ENCODE peak calls at places on chromosome 16, in five cellular contexts. H is neural crest cell, L is upper lobe of right lung, E is choroid plexus epithelial cell, N is PC-9. C is an unnamed sample.

GRCh38 chr16:48574148-48574547 is 35.8 kb downstream of the N4BP1 start:
- DNase-seq in H (no peak), L (no peak), E (peak), N (no peak), C (no peak)

GRCh38 chr16:51151951-51152663 is 1.0 kb upstream of the SALL1 start:
- DNase-seq in H (peak), L (no peak), E (peak), N (no peak), C (no peak)

GRCh38 chr16:10120953-10121352 is 61.3 kb downstream of the GRIN2A start:
- DNase-seq in H (no peak), L (no peak), E (no peak), N (no peak), C (no peak)

GRCh38 chr16:28587386-28587785 is 9.5 kb downstream of the SULT1A2 start:
- DNase-seq in H (no peak), L (no peak), E (no peak), N (peak), C (peak)

GRCh38 chr16:80100846-80101451 is 439.8 kb upstream of the DYNLRB2 start:
- DNase-seq in H (no peak), L (no peak), E (no peak), N (no peak), C (peak)

GRCh38 chr16:1932050-1933028 is 10.7 kb downstream of the MSRB1 start:
- DNase-seq in H (no peak), L (no peak), E (peak), N (peak), C (peak)

GRCh38 chr16:75204410-75204758 is 2.6 kb downstream of the CTRB2 start:
- DNase-seq in H (no peak), L (no peak), E (no peak), N (no peak), C (no peak)

GRCh38 chr16:29843942-29844341 is 19.1 kb downstream of the CDIPT start:
- DNase-seq in H (no peak), L (no peak), E (no peak), N (no peak), C (no peak)

GRCh38 chr16:50627419-50627818 is 53.7 kb downstream of the SNX20 start:
- DNase-seq in H (no peak), L (no peak), E (peak), N (no peak), C (no peak)

GRCh38 chr16:74438492-74438979 is 17.3 kb upstream of the CLEC18B start:
- DNase-seq in H (no peak), L (no peak), E (no peak), N (no peak), C (no peak)

GRCh38 chr16:19817875-19818274 is 66.8 kb downstream of the GPRC5B start:
- DNase-seq in H (no peak), L (no peak), E (no peak), N (no peak), C (no peak)

GRCh38 chr16:65534121-65534528 is 412.3 kb upstream of the CDH11 start:
- DNase-seq in H (no peak), L (no peak), E (peak), N (no peak), C (peak)

GRCh38 chr16:84933774-84934571 is 77.4 kb downstream of the ZDHHC7 start:
- DNase-seq in H (no peak), L (peak), E (no peak), N (no peak), C (no peak)

GRCh38 chr16:88967800-88968588 is 9.0 kb downstream of the CBFA2T3 start:
- DNase-seq in H (no peak), L (no peak), E (no peak), N (no peak), C (no peak)

GRCh38 chr16:54390095-54390494 is 103.5 kb upstream of the IRX3 start:
- DNase-seq in H (no peak), L (no peak), E (no peak), N (no peak), C (no peak)

GRCh38 chr16:47732806-47733150 is 271.6 kb downstream of the PHKB start:
- DNase-seq in H (no peak), L (no peak), E (peak), N (peak), C (peak)

GRCh38 chr16:19757762-19758595 is 39.9 kb downstream of the IQCK start:
- DNase-seq in H (no peak), L (no peak), E (peak), N (no peak), C (no peak)

GRCh38 chr16:80670170-80670865 is 129.5 kb downstream of the DYNLRB2 start:
- DNase-seq in H (no peak), L (no peak), E (no peak), N (no peak), C (no peak)

GRCh38 chr16:55142405-55142804 is 181.6 kb upstream of the IRX6 start:
- DNase-seq in H (no peak), L (no peak), E (no peak), N (no peak), C (no peak)

GRCh38 chr16:68188170-68188569 is 47.8 kb downstream of the ESRP2 start:
- DNase-seq in H (no peak), L (no peak), E (no peak), N (no peak), C (no peak)

GRCh38 chr16:50683689-50684374 is 2.7 kb upstream of the SNX20 start:
- DNase-seq in H (no peak), L (no peak), E (no peak), N (no peak), C (no peak)

GRCh38 chr16:47375423-47375822 is 85.4 kb downstream of the ITFG1 start:
- DNase-seq in H (no peak), L (no peak), E (peak), N (no peak), C (no peak)

GRCh38 chr16:1471569-1472194 is 3.1 kb downstream of the CLCN7 start:
- DNase-seq in H (no peak), L (no peak), E (no peak), N (no peak), C (no peak)

GRCh38 chr16:49112754-49113153 is 168.9 kb downstream of the CBLN1 start:
- DNase-seq in H (no peak), L (no peak), E (no peak), N (no peak), C (no peak)

GRCh38 chr16:82955836-82956348 is 329.1 kb downstream of the CDH13 start:
- DNase-seq in H (no peak), L (no peak), E (no peak), N (no peak), C (no peak)

GRCh38 chr16:31130899-31131298 is 4.6 kb downstream of the PRSS8 start:
- DNase-seq in H (no peak), L (peak), E (no peak), N (peak), C (peak)

GRCh38 chr16:35146031-35146710 is 1686.8 kb downstream of the TP53TG3F start:
- DNase-seq in H (no peak), L (no peak), E (no peak), N (no peak), C (no peak)

GRCh38 chr16:48112603-48113400 is 43.0 kb downstream of the ABCC12 start:
- DNase-seq in H (no peak), L (no peak), E (no peak), N (no peak), C (no peak)

GRCh38 chr16:63129411-63130125 is 1093.3 kb upstream of the CDH8 start:
- DNase-seq in H (no peak), L (peak), E (no peak), N (no peak), C (no peak)

GRCh38 chr16:81729451-81729850 is 49.6 kb upstream of the PLCG2 start:
- DNase-seq in H (peak), L (no peak), E (no peak), N (no peak), C (no peak)

GRCh38 chr16:84600343-84601229 is 17.3 kb downstream of the COTL1 start:
- DNase-seq in H (no peak), L (no peak), E (peak), N (no peak), C (no peak)

GRCh38 chr16:82671743-82672142 is 45.0 kb downstream of the CDH13 start:
- DNase-seq in H (no peak), L (no peak), E (no peak), N (no peak), C (peak)

GRCh38 chr16:50473375-50473945 is 74.7 kb upstream of the NKD1 start:
- DNase-seq in H (no peak), L (no peak), E (peak), N (no peak), C (peak)

GRCh38 chr16:21072976-21073375 is 77.7 kb downstream of the DNAH3 start:
- DNase-seq in H (no peak), L (no peak), E (no peak), N (no peak), C (no peak)

GRCh38 chr16:4322121-4323035 is 6.5 kb downstream of the GLIS2 start:
- DNase-seq in H (no peak), L (no peak), E (no peak), N (no peak), C (no peak)

GRCh38 chr16:907819-908218 is 63.0 kb downstream of the LMF1 start:
- DNase-seq in H (no peak), L (no peak), E (no peak), N (no peak), C (no peak)

GRCh38 chr16:84286568-84287220 is 8.0 kb upstream of the WFDC1 start:
- DNase-seq in H (no peak), L (peak), E (no peak), N (no peak), C (no peak)

GRCh38 chr16:5024632-5025031 is 9.1 kb downstream of the NAGPA start:
- DNase-seq in H (no peak), L (no peak), E (peak), N (peak), C (peak)

GRCh38 chr16:25012525-25012991 is 2.6 kb downstream of the ARHGAP17 start:
- DNase-seq in H (no peak), L (no peak), E (peak), N (no peak), C (peak)

GRCh38 chr16:50260206-50261159 is 5.9 kb upstream of the ADCY7 start:
- DNase-seq in H (no peak), L (peak), E (no peak), N (no peak), C (no peak)

GRCh38 chr16:78988361-78988992 is 612.1 kb downstream of the MAF start:
- DNase-seq in H (no peak), L (no peak), E (no peak), N (no peak), C (no peak)
- TF ChIP-seq CTCF in H (peak), L (no peak), E (no peak), N (no peak), C (no peak)

DNA sequence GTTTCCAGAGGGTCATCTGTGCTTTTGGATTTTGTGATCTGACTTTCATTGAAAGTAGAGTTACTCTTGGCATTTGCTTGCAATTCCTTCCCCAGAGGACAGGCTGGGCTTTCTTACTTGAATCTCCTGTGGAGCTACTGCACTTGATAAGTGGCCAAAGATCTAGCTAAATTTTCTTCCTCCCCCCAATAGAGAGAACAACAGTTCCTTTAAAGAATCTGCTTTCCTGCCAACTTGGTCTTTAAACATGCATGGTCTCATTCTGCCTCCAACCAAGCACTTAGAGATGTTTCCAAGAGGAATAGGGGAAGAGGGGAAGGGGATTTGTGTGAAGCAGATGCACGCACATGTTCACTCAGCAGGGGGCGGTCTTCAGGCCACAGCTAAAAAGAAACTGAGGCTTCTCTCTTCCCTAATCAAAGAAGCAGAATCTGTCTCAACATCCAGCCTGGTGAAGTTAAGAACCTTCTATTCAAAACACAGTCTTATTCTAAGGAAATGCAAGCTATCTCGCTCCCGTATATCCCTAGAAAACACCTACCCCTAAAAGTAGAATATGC is 229.6 kb downstream of the ZFHX3 start:
- DNase-seq in H (no peak), L (no peak), E (peak), N (no peak), C (no peak)
- TF ChIP-seq CTCF in H (peak), L (no peak), E (peak), N (no peak), C (no peak)

GRCh38 chr16:3087836-3088235 is 11.3 kb downstream of the ZSCAN10 start:
- DNase-seq in H (no peak), L (no peak), E (no peak), N (no peak), C (no peak)
- TF ChIP-seq CTCF in H (no peak), L (no peak), E (no peak), N (no peak), C (no peak)

GRCh38 chr16:86019446-86020047 is 120.6 kb downstream of the IRF8 start:
- DNase-seq in H (no peak), L (peak), E (no peak), N (no peak), C (no peak)
- TF ChIP-seq CTCF in H (peak), L (peak), E (peak), N (peak), C (peak)

DNA sequence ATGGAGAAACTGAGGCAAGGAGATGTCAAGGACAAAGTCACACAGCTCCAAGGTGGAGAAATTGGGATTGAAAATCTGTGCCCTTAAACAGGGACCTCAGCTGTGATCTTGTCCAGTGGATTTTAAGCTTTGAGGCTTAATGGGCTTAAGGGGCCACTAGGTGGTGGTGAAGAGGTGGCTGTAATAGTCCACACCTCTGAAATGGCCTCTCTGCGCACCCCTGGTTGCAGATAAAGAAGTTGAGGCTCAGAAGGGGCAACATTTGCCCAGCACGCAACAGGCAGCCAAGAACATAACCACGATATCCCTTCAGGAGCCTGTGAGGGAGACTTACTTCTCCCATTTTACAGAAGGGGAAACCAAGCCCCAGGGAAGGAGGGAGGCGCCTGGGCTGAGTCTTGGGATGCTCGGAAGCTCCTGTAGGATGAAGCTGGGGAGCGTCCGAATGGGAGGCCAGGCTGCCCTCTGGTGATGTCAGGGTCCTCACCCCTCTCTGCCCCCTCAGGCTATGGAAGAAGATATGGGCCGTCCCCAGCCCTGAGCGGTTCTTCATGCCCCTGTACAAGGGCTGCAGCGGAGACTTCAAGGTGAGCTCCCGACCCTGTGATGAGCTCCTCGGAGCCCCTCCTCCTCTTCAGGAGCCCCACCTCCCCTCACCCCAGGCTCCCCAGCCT is 43.7 kb downstream of the IL21R start:
- DNase-seq in H (no peak), L (peak), E (no peak), N (no peak), C (no peak)
- TF ChIP-seq CTCF in H (no peak), L (no peak), E (peak), N (peak), C (no peak)

DNA sequence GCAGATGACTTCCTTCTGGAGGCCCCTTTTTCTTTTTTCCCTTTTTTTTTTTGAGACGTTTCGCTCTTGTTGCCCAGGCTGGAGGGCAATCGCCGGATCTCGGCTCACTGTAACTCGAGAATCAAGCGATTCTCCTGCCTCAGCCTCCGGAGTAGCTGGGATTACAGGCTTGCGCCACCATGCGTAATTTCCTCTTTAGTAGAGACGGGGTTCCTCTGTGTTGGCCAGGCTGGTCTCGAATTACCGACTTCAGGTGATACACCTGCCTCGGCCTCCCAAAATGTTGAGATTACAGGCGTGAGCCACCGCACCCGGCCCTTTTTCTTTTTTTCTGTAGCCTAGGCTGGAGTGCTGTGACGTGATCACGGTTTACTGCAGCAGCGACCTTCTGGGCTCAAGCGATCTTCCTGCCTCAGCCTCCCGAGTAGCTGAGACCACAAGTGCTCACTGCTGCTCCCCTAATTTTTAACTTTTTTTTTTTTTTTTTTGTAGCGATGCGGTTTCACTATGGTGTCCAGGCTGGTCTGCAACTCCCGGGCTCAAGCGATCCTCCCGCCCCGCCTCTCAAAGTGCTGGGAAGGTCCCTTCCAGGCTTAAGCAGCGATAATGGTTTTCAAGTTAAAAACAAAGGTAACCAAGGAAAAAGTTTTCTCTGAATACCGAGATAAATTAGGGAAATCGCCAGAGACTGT is 956 bp upstream of the IST1 start:
- DNase-seq in H (peak), L (peak), E (peak), N (peak), C (peak)
- TF ChIP-seq CTCF in H (no peak), L (no peak), E (peak), N (peak), C (no peak)

GRCh38 chr16:87701505-87701921 is 64.3 kb downstream of the KLHDC4 start:
- DNase-seq in H (no peak), L (no peak), E (no peak), N (no peak), C (no peak)

GRCh38 chr16:87701066-87701425 is 64.7 kb downstream of the KLHDC4 start:
- DNase-seq in H (no peak), L (no peak), E (no peak), N (no peak), C (no peak)

GRCh38 chr16:87703835-87704375 is 61.9 kb downstream of the KLHDC4 start:
- DNase-seq in H (no peak), L (no peak), E (no peak), N (no peak), C (no peak)

GRCh38 chr16:87703071-87703470 is 62.7 kb downstream of the KLHDC4 start:
- DNase-seq in H (no peak), L (no peak), E (no peak), N (no peak), C (no peak)

GRCh38 chr16:87702325-87702811 is 63.4 kb downstream of the KLHDC4 start:
- DNase-seq in H (peak), L (no peak), E (peak), N (no peak), C (no peak)
- TF ChIP-seq CTCF in H (peak), L (no peak), E (peak), N (peak), C (peak)

GRCh38 chr16:57518520-57518919 is 17.9 kb downstream of the CCDC102A start:
- DNase-seq in H (no peak), L (no peak), E (no peak), N (no peak), C (no peak)
- TF ChIP-seq CTCF in H (no peak), L (no peak), E (no peak), N (no peak), C (no peak)